ENCODE peak calls at places on chromosomes 16 and 17, in six cellular contexts. H is colonic mucosa; N is CD4-positive, CD25-positive, alpha-beta regulatory T cell; T is epithelial cell of esophagus; Z is AG10803; R is ELR. P is an unnamed sample.

GRCh38 chr17:79548116-79548515 is 62.7 kb downstream of the RBFOX3 start:
- DNase-seq in Z (no peak), N (no peak), H (no peak), R (no peak), T (no peak), P (no peak)

GRCh38 chr16:21088646-21089538 is 61.8 kb downstream of the DNAH3 start:
- DNase-seq in Z (peak; percentile 71), T (peak; percentile 49), R (peak; percentile 27), H (no peak), N (no peak), P (no peak)

GRCh38 chr17:64063766-64064224 is 43.4 kb upstream of the ICAM2 start:
- DNase-seq in T (peak; percentile 84), R (peak; percentile 47), N (peak; percentile 41), H (peak; percentile 74), Z (peak; percentile 17), P (peak; percentile 41)

GRCh38 chr17:14299261-14300093 is 1.4 kb upstream of the HS3ST3B1 start:
- DNase-seq in T (no peak), Z (peak; percentile 69), R (peak; percentile 67), H (peak; percentile 29), N (peak; percentile 46), P (no peak)

GRCh38 chr17:43314582-43314981 is 80.8 kb upstream of the RNU2-1 start:
- DNase-seq in N (no peak), T (no peak), H (peak; percentile 18), R (no peak), Z (no peak), P (no peak)

GRCh38 chr17:49210158-49211029 is at the start of the genes ABI3 and GNGT2:
- DNase-seq in R (peak; percentile 94), Z (no peak), N (peak; percentile 59), H (peak; percentile 55), T (no peak), P (no peak)

GRCh38 chr17:75637561-75637960 is 4.3 kb downstream of the SMIM5 start:
- DNase-seq in H (no peak), T (no peak), Z (no peak), R (no peak), N (no peak), P (no peak)

GRCh38 chr17:68184141-68184571 is 63.7 kb upstream of the AMZ2 start:
- DNase-seq in T (peak; percentile 55), Z (no peak), N (no peak), H (no peak), R (no peak), P (no peak)

GRCh38 chr17:27657620-27658019 is 26.6 kb downstream of the LGALS9 start:
- DNase-seq in T (peak; percentile 36), N (no peak), R (peak; percentile 16), H (no peak), Z (no peak), P (no peak)

GRCh38 chr17:80761421-80761871 is 216.8 kb downstream of the RPTOR start:
- DNase-seq in N (peak; percentile 31), T (peak; percentile 72), R (peak; percentile 97), H (no peak), Z (peak; percentile 68), P (no peak)

GRCh38 chr16:12673466-12673865 is 130.2 kb downstream of the CPPED1 start:
- DNase-seq in N (no peak), Z (no peak), R (no peak), H (no peak), T (no peak), P (no peak)

GRCh38 chr17:64974750-64975317 is 55.6 kb upstream of the LRRC37A3 start:
- DNase-seq in R (no peak), H (no peak), N (no peak), T (peak; percentile 58), Z (no peak), P (no peak)

GRCh38 chr16:2982402-2982801 is 2.2 kb upstream of the PKMYT1 start:
- DNase-seq in N (no peak), T (no peak), Z (no peak), R (no peak), H (no peak), P (no peak)

GRCh38 chr17:34068506-34069035 is 186.5 kb upstream of the CCL2 start:
- DNase-seq in H (no peak), Z (no peak), T (no peak), N (no peak), R (no peak), P (no peak)

GRCh38 chr16:67481561-67482259 is 753 bp upstream of the ATP6V0D1 start:
- DNase-seq in R (peak; percentile 46), T (no peak), H (peak; percentile 79), N (peak; percentile 22), Z (no peak), P (peak; percentile 42)

GRCh38 chr16:1152123-1152638 is 725 bp upstream of the CACNA1H start:
- DNase-seq in H (no peak), Z (no peak), N (peak; percentile 51), T (no peak), R (no peak), P (no peak)

GRCh38 chr16:82776466-82777146 is 149.8 kb downstream of the CDH13 start:
- DNase-seq in R (peak; percentile 5), H (no peak), N (no peak), T (peak; percentile 29), Z (no peak), P (no peak)

GRCh38 chr17:49971848-49972485 is 3.0 kb downstream of the DLX4 start:
- DNase-seq in R (no peak), Z (no peak), T (no peak), H (no peak), N (no peak), P (no peak)

GRCh38 chr16:1153480-1154160 is 714 bp downstream of the CACNA1H start:
- DNase-seq in T (no peak), H (no peak), Z (no peak), N (no peak), R (no peak), P (no peak)

GRCh38 chr16:17817260-17817659 is 346.5 kb upstream of the XYLT1 start:
- DNase-seq in R (no peak), T (no peak), Z (peak; percentile 22), H (no peak), N (no peak), P (no peak)

GRCh38 chr17:43479948-43480347 is 3.8 kb upstream of the DHX8 start:
- DNase-seq in T (no peak), H (no peak), R (no peak), N (no peak), Z (no peak), P (no peak)

GRCh38 chr17:32275060-32276042 is 9.7 kb downstream of the RHBDL3 start:
- DNase-seq in R (peak; percentile 96), H (no peak), T (peak; percentile 85), N (no peak), Z (peak; percentile 83), P (no peak)

GRCh38 chr17:31778538-31778937 is 80.5 kb downstream of the COPRS start:
- DNase-seq in R (no peak), N (no peak), Z (no peak), T (no peak), H (no peak), P (no peak)

GRCh38 chr17:20053343-20053964 is 44.3 kb downstream of the SPECC1 start:
- DNase-seq in N (no peak), Z (no peak), H (no peak), T (no peak), R (no peak), P (no peak)

GRCh38 chr17:58621174-58621573 is 70.7 kb downstream of the TEX14 start:
- DNase-seq in T (no peak), Z (no peak), H (no peak), R (no peak), N (no peak), P (no peak)

GRCh38 chr16:726438-727290 is at the start of the genes CCDC78 and HAGHL:
- DNase-seq in H (peak; percentile 80), Z (peak; percentile 20), T (peak; percentile 55), R (peak; percentile 52), N (peak; percentile 59), P (peak; percentile 53)

GRCh38 chr17:68564415-68565111 is 36.6 kb downstream of the FAM20A start:
- DNase-seq in H (no peak), R (no peak), N (no peak), Z (no peak), T (peak; percentile 95), P (no peak)

GRCh38 chr17:41579484-41580243 is 7.0 kb downstream of the KRT14 start:
- DNase-seq in N (peak; percentile 35), Z (peak; percentile 49), H (peak; percentile 95), R (peak; percentile 81), T (peak; percentile 95), P (peak; percentile 92)

GRCh38 chr17:48804936-48805411 is 12.1 kb downstream of the TTLL6 start:
- DNase-seq in T (peak; percentile 48), H (peak; percentile 91), R (peak; percentile 73), N (peak; percentile 57), Z (peak; percentile 36), P (peak; percentile 61)

GRCh38 chr17:81287741-81288430 is 7.2 kb downstream of the SLC38A10 start:
- DNase-seq in N (no peak), H (no peak), R (no peak), Z (no peak), T (no peak), P (no peak)

GRCh38 chr16:14375132-14375491 is 254.9 kb downstream of the PARN start:
- DNase-seq in R (no peak), N (no peak), Z (peak; percentile 60), T (no peak), H (no peak), P (no peak)

GRCh38 chr16:27365142-27366089 is 36.6 kb upstream of the IL21R start:
- DNase-seq in H (no peak), N (no peak), Z (peak; percentile 9), R (peak; percentile 92), T (peak; percentile 95), P (no peak)

GRCh38 chr17:60560860-60561257 is 34.8 kb upstream of the APPBP2 start:
- DNase-seq in N (no peak), T (no peak), R (no peak), H (no peak), Z (no peak), P (no peak)

GRCh38 chr17:6257339-6257738 is 177.6 kb downstream of the AIPL1 start:
- DNase-seq in Z (peak; percentile 8), N (no peak), R (peak; percentile 18), T (peak; percentile 9), H (no peak), P (no peak)

GRCh38 chr17:42653179-42654124 is 5.6 kb upstream of the TUBG2 start:
- DNase-seq in Z (peak; percentile 82), T (no peak), N (no peak), R (peak; percentile 73), H (peak; percentile 54), P (peak; percentile 49)

GRCh38 chr17:42287305-42288077 is 807 bp upstream of the STAT5A start:
- DNase-seq in Z (peak; percentile 34), H (peak; percentile 45), N (peak; percentile 46), T (no peak), R (no peak), P (no peak)

GRCh38 chr17:7846765-7847661 is 7.9 kb upstream of the TMEM88 start:
- DNase-seq in T (no peak), R (no peak), H (no peak), Z (no peak), N (no peak), P (no peak)

GRCh38 chr16:65070831-65071230 is 51.0 kb downstream of the CDH11 start:
- DNase-seq in N (no peak), Z (peak; percentile 93), H (peak; percentile 53), T (peak; percentile 90), R (peak; percentile 80), P (peak; percentile 76)

GRCh38 chr16:29915590-29916247 is 10.3 kb downstream of the KCTD13 start:
- DNase-seq in N (no peak), R (peak; percentile 67), H (no peak), Z (no peak), T (peak; percentile 42), P (no peak)

P was measured in mucosa of gallbladder.